ENCODE peak calls at places on chromosomes 12 and 14, in nine cellular contexts. One of them, this sample, is unnamed.

GRCh38 chr12:105860556-105861207 is 278.1 kb downstream of the NUAK1 start:
- DNase-seq in GM06990: no peak
- DNase-seq in stimulated activated CD4-positive, alpha-beta T cell treated with anti-CD3 and anti-CD28 coated beads, Interleukin-1b, Interleukin-23, amount 100 ng/mL, for 24 hours: no peak
- DNase-seq in lower leg skin: no peak
- DNase-seq in amygdala: no peak
- DNase-seq in breast epithelium: no peak
- DNase-seq in skeletal muscle cell: no peak
- DNase-seq in activated CD4-positive, alpha-beta T cell treated with anti-CD3 and anti-CD28 coated beads, Interleukin-2, amount 50 U/mL, for 48 hours: no peak
- DNase-seq in Calu3: peak; percentile 21
- DNase-seq in this sample: no peak

GRCh38 chr12:17802657-17803641 is 287.0 kb downstream of the RERGL start:
- DNase-seq in GM06990: no peak
- DNase-seq in stimulated activated CD4-positive, alpha-beta T cell treated with anti-CD3 and anti-CD28 coated beads, Interleukin-1b, Interleukin-23, amount 100 ng/mL, for 24 hours: no peak
- DNase-seq in lower leg skin: no peak
- DNase-seq in amygdala: no peak
- DNase-seq in breast epithelium: no peak
- DNase-seq in skeletal muscle cell: no peak
- DNase-seq in activated CD4-positive, alpha-beta T cell treated with anti-CD3 and anti-CD28 coated beads, Interleukin-2, amount 50 U/mL, for 48 hours: no peak
- DNase-seq in Calu3: no peak
- DNase-seq in this sample: no peak

GRCh38 chr14:81269979-81270375 is 49.2 kb upstream of the GTF2A1 start:
- DNase-seq in GM06990: no peak
- DNase-seq in stimulated activated CD4-positive, alpha-beta T cell treated with anti-CD3 and anti-CD28 coated beads, Interleukin-1b, Interleukin-23, amount 100 ng/mL, for 24 hours: no peak
- DNase-seq in lower leg skin: no peak
- DNase-seq in amygdala: no peak
- DNase-seq in breast epithelium: no peak
- DNase-seq in skeletal muscle cell: no peak
- DNase-seq in activated CD4-positive, alpha-beta T cell treated with anti-CD3 and anti-CD28 coated beads, Interleukin-2, amount 50 U/mL, for 48 hours: no peak
- DNase-seq in Calu3: no peak
- DNase-seq in this sample: no peak

GRCh38 chr14:21073921-21074320 is 3.8 kb downstream of the ARHGEF40 start:
- DNase-seq in GM06990: no peak
- DNase-seq in stimulated activated CD4-positive, alpha-beta T cell treated with anti-CD3 and anti-CD28 coated beads, Interleukin-1b, Interleukin-23, amount 100 ng/mL, for 24 hours: no peak
- DNase-seq in lower leg skin: peak; percentile 77
- DNase-seq in amygdala: no peak
- DNase-seq in breast epithelium: no peak
- DNase-seq in skeletal muscle cell: no peak
- DNase-seq in activated CD4-positive, alpha-beta T cell treated with anti-CD3 and anti-CD28 coated beads, Interleukin-2, amount 50 U/mL, for 48 hours: no peak
- DNase-seq in Calu3: no peak
- DNase-seq in this sample: no peak

GRCh38 chr14:52121441-52121840 is 52.6 kb upstream of the NID2 start:
- DNase-seq in GM06990: no peak
- DNase-seq in stimulated activated CD4-positive, alpha-beta T cell treated with anti-CD3 and anti-CD28 coated beads, Interleukin-1b, Interleukin-23, amount 100 ng/mL, for 24 hours: no peak
- DNase-seq in lower leg skin: no peak
- DNase-seq in amygdala: no peak
- DNase-seq in breast epithelium: no peak
- DNase-seq in skeletal muscle cell: no peak
- DNase-seq in activated CD4-positive, alpha-beta T cell treated with anti-CD3 and anti-CD28 coated beads, Interleukin-2, amount 50 U/mL, for 48 hours: no peak
- DNase-seq in Calu3: no peak
- DNase-seq in this sample: no peak

GRCh38 chr12:116582610-116583009 is 23.4 kb downstream of the MAP1LC3B2 start:
- DNase-seq in GM06990: no peak
- DNase-seq in stimulated activated CD4-positive, alpha-beta T cell treated with anti-CD3 and anti-CD28 coated beads, Interleukin-1b, Interleukin-23, amount 100 ng/mL, for 24 hours: no peak
- DNase-seq in lower leg skin: no peak
- DNase-seq in amygdala: no peak
- DNase-seq in breast epithelium: no peak
- DNase-seq in skeletal muscle cell: no peak
- DNase-seq in activated CD4-positive, alpha-beta T cell treated with anti-CD3 and anti-CD28 coated beads, Interleukin-2, amount 50 U/mL, for 48 hours: no peak
- DNase-seq in Calu3: no peak
- DNase-seq in this sample: no peak

GRCh38 chr12:106296179-106296877 is 6.2 kb upstream of the TCP11L2 start:
- DNase-seq in GM06990: no peak
- DNase-seq in stimulated activated CD4-positive, alpha-beta T cell treated with anti-CD3 and anti-CD28 coated beads, Interleukin-1b, Interleukin-23, amount 100 ng/mL, for 24 hours: no peak
- DNase-seq in lower leg skin: no peak
- DNase-seq in amygdala: no peak
- DNase-seq in breast epithelium: no peak
- DNase-seq in skeletal muscle cell: no peak
- DNase-seq in activated CD4-positive, alpha-beta T cell treated with anti-CD3 and anti-CD28 coated beads, Interleukin-2, amount 50 U/mL, for 48 hours: no peak
- DNase-seq in Calu3: peak; percentile 62
- DNase-seq in this sample: no peak

GRCh38 chr12:47223848-47224213 is 144.1 kb upstream of the AMIGO2 start:
- DNase-seq in GM06990: peak; percentile 22
- DNase-seq in stimulated activated CD4-positive, alpha-beta T cell treated with anti-CD3 and anti-CD28 coated beads, Interleukin-1b, Interleukin-23, amount 100 ng/mL, for 24 hours: no peak
- DNase-seq in lower leg skin: no peak
- DNase-seq in amygdala: no peak
- DNase-seq in breast epithelium: no peak
- DNase-seq in skeletal muscle cell: peak; percentile 19
- DNase-seq in activated CD4-positive, alpha-beta T cell treated with anti-CD3 and anti-CD28 coated beads, Interleukin-2, amount 50 U/mL, for 48 hours: no peak
- DNase-seq in Calu3: peak; percentile 32
- DNase-seq in this sample: peak; percentile 69

GRCh38 chr12:3004655-3005565 is 45.7 kb downstream of the TEAD4 start:
- DNase-seq in GM06990: no peak
- DNase-seq in stimulated activated CD4-positive, alpha-beta T cell treated with anti-CD3 and anti-CD28 coated beads, Interleukin-1b, Interleukin-23, amount 100 ng/mL, for 24 hours: no peak
- DNase-seq in lower leg skin: no peak
- DNase-seq in amygdala: no peak
- DNase-seq in breast epithelium: no peak
- DNase-seq in skeletal muscle cell: no peak
- DNase-seq in activated CD4-positive, alpha-beta T cell treated with anti-CD3 and anti-CD28 coated beads, Interleukin-2, amount 50 U/mL, for 48 hours: no peak
- DNase-seq in Calu3: no peak
- DNase-seq in this sample: no peak

GRCh38 chr12:53090105-53090504 is 7.4 kb upstream of the IGFBP6 start:
- DNase-seq in GM06990: no peak
- DNase-seq in stimulated activated CD4-positive, alpha-beta T cell treated with anti-CD3 and anti-CD28 coated beads, Interleukin-1b, Interleukin-23, amount 100 ng/mL, for 24 hours: no peak
- DNase-seq in lower leg skin: peak; percentile 32
- DNase-seq in amygdala: no peak
- DNase-seq in breast epithelium: no peak
- DNase-seq in skeletal muscle cell: no peak
- DNase-seq in activated CD4-positive, alpha-beta T cell treated with anti-CD3 and anti-CD28 coated beads, Interleukin-2, amount 50 U/mL, for 48 hours: no peak
- DNase-seq in Calu3: no peak
- DNase-seq in this sample: peak; percentile 6

GRCh38 chr12:71746983-71747611 is 7.6 kb upstream of the RAB21 start:
- DNase-seq in GM06990: peak; percentile 45
- DNase-seq in stimulated activated CD4-positive, alpha-beta T cell treated with anti-CD3 and anti-CD28 coated beads, Interleukin-1b, Interleukin-23, amount 100 ng/mL, for 24 hours: peak; percentile 15
- DNase-seq in lower leg skin: no peak
- DNase-seq in amygdala: no peak
- DNase-seq in breast epithelium: no peak
- DNase-seq in skeletal muscle cell: peak; percentile 30
- DNase-seq in activated CD4-positive, alpha-beta T cell treated with anti-CD3 and anti-CD28 coated beads, Interleukin-2, amount 50 U/mL, for 48 hours: peak; percentile 21
- DNase-seq in Calu3: peak; percentile 61
- DNase-seq in this sample: peak; percentile 51

GRCh38 chr12:79058342-79058741 is 193.8 kb downstream of the SYT1 start:
- DNase-seq in GM06990: no peak
- DNase-seq in stimulated activated CD4-positive, alpha-beta T cell treated with anti-CD3 and anti-CD28 coated beads, Interleukin-1b, Interleukin-23, amount 100 ng/mL, for 24 hours: no peak
- DNase-seq in lower leg skin: no peak
- DNase-seq in amygdala: no peak
- DNase-seq in breast epithelium: no peak
- DNase-seq in skeletal muscle cell: no peak
- DNase-seq in activated CD4-positive, alpha-beta T cell treated with anti-CD3 and anti-CD28 coated beads, Interleukin-2, amount 50 U/mL, for 48 hours: no peak
- DNase-seq in Calu3: peak; percentile 44
- DNase-seq in this sample: no peak

GRCh38 chr14:80587096-80587724 is 354.3 kb downstream of the CEP128 start:
- DNase-seq in GM06990: peak; percentile 40
- DNase-seq in stimulated activated CD4-positive, alpha-beta T cell treated with anti-CD3 and anti-CD28 coated beads, Interleukin-1b, Interleukin-23, amount 100 ng/mL, for 24 hours: no peak
- DNase-seq in lower leg skin: no peak
- DNase-seq in amygdala: no peak
- DNase-seq in breast epithelium: no peak
- DNase-seq in skeletal muscle cell: no peak
- DNase-seq in activated CD4-positive, alpha-beta T cell treated with anti-CD3 and anti-CD28 coated beads, Interleukin-2, amount 50 U/mL, for 48 hours: no peak
- DNase-seq in Calu3: no peak
- DNase-seq in this sample: no peak

GRCh38 chr12:1776139-1776975 is 44.0 kb upstream of the LRTM2 start:
- DNase-seq in GM06990: no peak
- DNase-seq in stimulated activated CD4-positive, alpha-beta T cell treated with anti-CD3 and anti-CD28 coated beads, Interleukin-1b, Interleukin-23, amount 100 ng/mL, for 24 hours: no peak
- DNase-seq in lower leg skin: no peak
- DNase-seq in amygdala: no peak
- DNase-seq in breast epithelium: no peak
- DNase-seq in skeletal muscle cell: peak; percentile 73
- DNase-seq in activated CD4-positive, alpha-beta T cell treated with anti-CD3 and anti-CD28 coated beads, Interleukin-2, amount 50 U/mL, for 48 hours: no peak
- DNase-seq in Calu3: no peak
- DNase-seq in this sample: no peak

GRCh38 chr14:74135386-74135785 is 50.6 kb downstream of the LIN52 start:
- DNase-seq in GM06990: no peak
- DNase-seq in stimulated activated CD4-positive, alpha-beta T cell treated with anti-CD3 and anti-CD28 coated beads, Interleukin-1b, Interleukin-23, amount 100 ng/mL, for 24 hours: no peak
- DNase-seq in lower leg skin: no peak
- DNase-seq in amygdala: no peak
- DNase-seq in breast epithelium: no peak
- DNase-seq in skeletal muscle cell: peak; percentile 6
- DNase-seq in activated CD4-positive, alpha-beta T cell treated with anti-CD3 and anti-CD28 coated beads, Interleukin-2, amount 50 U/mL, for 48 hours: no peak
- DNase-seq in Calu3: no peak
- DNase-seq in this sample: no peak

GRCh38 chr12:114767906-114768697 is 84.1 kb upstream of the TBX3 start:
- DNase-seq in GM06990: no peak
- DNase-seq in stimulated activated CD4-positive, alpha-beta T cell treated with anti-CD3 and anti-CD28 coated beads, Interleukin-1b, Interleukin-23, amount 100 ng/mL, for 24 hours: no peak
- DNase-seq in lower leg skin: no peak
- DNase-seq in amygdala: no peak
- DNase-seq in breast epithelium: no peak
- DNase-seq in skeletal muscle cell: no peak
- DNase-seq in activated CD4-positive, alpha-beta T cell treated with anti-CD3 and anti-CD28 coated beads, Interleukin-2, amount 50 U/mL, for 48 hours: no peak
- DNase-seq in Calu3: no peak
- DNase-seq in this sample: no peak

GRCh38 chr12:96571101-96571862 is 81.9 kb downstream of the CFAP54 start:
- DNase-seq in GM06990: peak; percentile 67
- DNase-seq in stimulated activated CD4-positive, alpha-beta T cell treated with anti-CD3 and anti-CD28 coated beads, Interleukin-1b, Interleukin-23, amount 100 ng/mL, for 24 hours: no peak
- DNase-seq in lower leg skin: no peak
- DNase-seq in amygdala: no peak
- DNase-seq in breast epithelium: no peak
- DNase-seq in skeletal muscle cell: no peak
- DNase-seq in activated CD4-positive, alpha-beta T cell treated with anti-CD3 and anti-CD28 coated beads, Interleukin-2, amount 50 U/mL, for 48 hours: no peak
- DNase-seq in Calu3: no peak
- DNase-seq in this sample: no peak

GRCh38 chr12:64582111-64582510 is 28.2 kb upstream of the RASSF3 start:
- DNase-seq in GM06990: no peak
- DNase-seq in stimulated activated CD4-positive, alpha-beta T cell treated with anti-CD3 and anti-CD28 coated beads, Interleukin-1b, Interleukin-23, amount 100 ng/mL, for 24 hours: no peak
- DNase-seq in lower leg skin: no peak
- DNase-seq in amygdala: no peak
- DNase-seq in breast epithelium: no peak
- DNase-seq in skeletal muscle cell: no peak
- DNase-seq in activated CD4-positive, alpha-beta T cell treated with anti-CD3 and anti-CD28 coated beads, Interleukin-2, amount 50 U/mL, for 48 hours: no peak
- DNase-seq in Calu3: no peak
- DNase-seq in this sample: no peak